ENCODE peak calls at places on chromosomes 13 and 19, in ten cellular contexts. E, L, I, O, M, Q, Z, U, N and H are unnamed samples.

GRCh38 chr19:17379221-17379631 is 2.1 kb upstream of the PLVAP start:
- DNase-seq in M (no peak), Q (peak; percentile 74), Z (no peak), O (no peak), U (no peak), N (no peak), I (no peak), E (no peak), L (no peak), H (no peak)

GRCh38 chr19:1116726-1117581 is 13.2 kb downstream of the GPX4 start:
- DNase-seq in U (no peak), E (no peak), Z (no peak), L (no peak), Q (peak; percentile 57), M (no peak), O (no peak), I (no peak), N (peak; percentile 54), H (no peak)

GRCh38 chr19:49361438-49362047 is 673 bp downstream of the TEAD2 start:
- DNase-seq in U (peak; percentile 48), O (peak; percentile 80), I (peak; percentile 63), N (peak; percentile 80), Z (peak; percentile 85), Q (peak; percentile 88), M (peak; percentile 94), L (no peak), E (no peak), H (no peak)

GRCh38 chr13:110254751-110255553 is 52.0 kb downstream of the COL4A1 start:
- DNase-seq in I (no peak), Z (no peak), N (no peak), Q (no peak), E (no peak), L (no peak), U (no peak), O (no peak), M (no peak), H (no peak)

GRCh38 chr13:48492123-48493075 is 40.5 kb downstream of the RCBTB2 start:
- DNase-seq in Q (no peak), L (no peak), E (no peak), Z (peak; percentile 82), O (peak; percentile 52), M (peak; percentile 75), I (peak; percentile 69), N (peak; percentile 83), U (peak; percentile 11), H (peak; percentile 99)

GRCh38 chr13:37175996-37176395 is 70.5 kb upstream of the CSNK1A1L start:
- DNase-seq in O (no peak), U (peak; percentile 46), Q (no peak), Z (no peak), M (no peak), N (no peak), I (no peak), L (no peak), E (no peak), H (no peak)

GRCh38 chr19:35557539-35558399 is 5.7 kb downstream of the ATP4A start:
- DNase-seq in Q (peak; percentile 95), U (peak; percentile 51), L (peak; percentile 86), Z (peak; percentile 51), I (no peak), N (peak; percentile 67), E (peak; percentile 77), M (peak; percentile 65), O (peak; percentile 73), H (no peak)

GRCh38 chr19:32339988-32340874 is 5.2 kb upstream of the ZNF507 start:
- DNase-seq in N (peak; percentile 84), M (peak; percentile 46), Z (peak; percentile 68), E (no peak), Q (peak; percentile 71), I (no peak), L (no peak), U (peak; percentile 60), O (peak; percentile 82), H (no peak)

GRCh38 chr13:72983085-72983768 is 75.6 kb upstream of the KLF5 start:
- DNase-seq in N (no peak), U (peak; percentile 25), Q (no peak), L (no peak), M (no peak), I (no peak), Z (no peak), O (peak; percentile 34), E (no peak), H (no peak)

GRCh38 chr13:81223784-81224501 is 883.0 kb upstream of the SPRY2 start:
- DNase-seq in Q (no peak), L (no peak), O (no peak), I (no peak), E (no peak), U (no peak), N (no peak), Z (no peak), M (no peak), H (no peak)

GRCh38 chr13:41550239-41550638 is 92.9 kb downstream of the RGCC start:
- DNase-seq in Q (no peak), O (no peak), U (no peak), I (no peak), Z (no peak), N (no peak), L (no peak), M (no peak), E (no peak), H (no peak)

GRCh38 chr13:37109080-37109678 is 3.7 kb upstream of the CSNK1A1L start:
- DNase-seq in O (no peak), M (no peak), I (peak; percentile 30), E (no peak), L (no peak), N (no peak), Z (no peak), Q (peak; percentile 58), U (peak; percentile 68), H (peak; percentile 8)

GRCh38 chr13:92838786-92839185 is 387.8 kb upstream of the GPC6 start:
- DNase-seq in I (no peak), M (no peak), L (no peak), E (no peak), Q (no peak), U (peak; percentile 91), O (no peak), N (no peak), Z (no peak), H (no peak)

GRCh38 chr13:92843549-92843948 is 383.1 kb upstream of the GPC6 start:
- DNase-seq in M (no peak), I (peak; percentile 15), Q (no peak), L (no peak), O (no peak), Z (no peak), E (no peak), N (no peak), U (no peak), H (peak; percentile 15)

DNA sequence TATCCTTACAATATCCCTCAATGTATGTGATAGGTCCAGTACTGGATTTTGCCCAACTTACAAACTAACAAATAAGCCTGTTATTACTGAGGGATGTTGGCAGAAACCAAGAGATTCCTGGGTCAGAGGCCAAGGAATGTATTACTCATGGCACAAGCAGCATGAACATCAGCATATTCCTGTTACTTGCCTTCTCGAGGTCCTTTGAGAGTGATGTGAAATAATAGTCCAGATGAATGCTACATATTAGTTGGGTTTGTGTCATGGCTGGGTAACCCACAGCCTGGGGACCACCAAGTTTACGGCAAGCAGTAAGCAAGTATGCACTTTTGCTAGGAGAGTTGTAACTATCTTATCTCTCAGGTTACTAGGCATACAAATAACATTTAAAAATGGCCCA is 384.5 kb upstream of the GPC6 start:
- DNase-seq in Q (no peak), I (peak; percentile 46), Z (no peak), L (no peak), M (no peak), U (peak; percentile 89), O (no peak), E (no peak), N (no peak), H (no peak)
- H3K4me3 ChIP-seq in Q (no peak overlapping the region), I (no peak overlapping the region), Z (no peak overlapping the region), L (no peak overlapping the region), M (no peak overlapping the region), U (no peak overlapping the region), O (no peak overlapping the region), E (no peak overlapping the region), N (no peak overlapping the region), H (no peak overlapping the region)

DNA sequence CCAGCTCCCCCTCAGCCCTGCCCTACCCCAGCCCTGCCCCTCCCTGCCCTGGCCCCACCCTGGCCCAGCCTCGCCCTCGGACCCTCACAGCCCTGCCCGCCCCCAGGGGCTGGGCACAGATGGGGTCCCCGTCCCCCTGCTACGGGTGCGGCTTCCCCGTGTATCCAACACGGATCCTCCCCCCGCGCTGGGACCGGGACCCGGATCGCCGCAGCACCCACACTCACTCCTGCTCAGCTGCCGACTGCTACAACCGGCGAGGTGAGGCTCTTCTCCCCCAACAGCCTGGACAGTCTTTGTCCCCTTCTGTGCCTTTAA is 5.2 kb downstream of the SHFL start:
- DNase-seq in L (no peak), Q (no peak), N (no peak), E (no peak), Z (no peak), I (no peak), U (no peak), O (no peak), M (no peak), H (no peak)
- H3K4me3 ChIP-seq in L (no peak overlapping the region), Q (no peak overlapping the region), N (peak overlapping the region; percentile 31), E (no peak overlapping the region), Z (no peak overlapping the region), I (no peak overlapping the region), U (no peak overlapping the region), O (no peak overlapping the region), M (no peak overlapping the region), H (no peak overlapping the region)

DNA sequence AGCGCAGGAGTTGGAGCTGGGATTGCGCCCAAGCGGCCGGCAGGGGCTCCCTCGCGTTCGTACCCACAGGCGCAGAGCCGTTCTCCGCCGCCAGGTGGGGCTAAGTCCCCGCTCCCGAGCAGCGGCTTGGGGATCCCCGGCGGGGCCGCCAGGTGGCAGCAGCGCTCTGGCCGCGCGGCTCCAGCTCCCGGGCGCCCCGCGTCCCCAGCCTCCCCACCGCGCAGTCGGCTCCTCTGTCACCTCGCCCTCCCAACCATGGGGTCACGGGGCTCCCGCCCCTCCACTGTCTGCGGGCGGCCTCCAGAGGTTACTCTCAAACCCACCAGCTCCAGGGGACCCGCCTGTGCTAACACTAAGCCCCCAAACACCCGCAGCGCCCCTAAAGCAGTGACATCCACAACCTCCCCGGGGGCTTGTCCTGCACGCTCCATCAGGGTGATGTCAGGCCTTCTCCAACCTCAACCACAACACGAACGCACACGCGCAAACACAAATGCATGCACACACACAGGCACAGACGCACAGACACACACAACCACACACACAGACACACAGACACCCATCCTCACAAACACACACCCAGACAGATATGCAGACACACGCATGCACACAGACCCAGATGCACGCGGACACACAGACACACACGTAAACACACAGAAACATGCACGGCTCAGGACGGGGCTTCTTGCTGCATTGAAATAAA is 18.4 kb upstream of the KCTD15 start:
- DNase-seq in Z (peak; percentile 83), N (peak; percentile 89), E (no peak), Q (peak; percentile 84), M (peak; percentile 92), U (peak; percentile 37), I (no peak), O (peak; percentile 88), L (no peak), H (peak; percentile 60)
- H3K4me3 ChIP-seq in Z (peak overlapping the region; percentile 52), N (no peak overlapping the region), E (no peak overlapping the region), Q (peak overlapping the region; percentile 46), M (no peak overlapping the region), U (no peak overlapping the region), I (no peak overlapping the region), O (no peak overlapping the region), L (no peak overlapping the region), H (peak overlapping the region; percentile 16)

DNA sequence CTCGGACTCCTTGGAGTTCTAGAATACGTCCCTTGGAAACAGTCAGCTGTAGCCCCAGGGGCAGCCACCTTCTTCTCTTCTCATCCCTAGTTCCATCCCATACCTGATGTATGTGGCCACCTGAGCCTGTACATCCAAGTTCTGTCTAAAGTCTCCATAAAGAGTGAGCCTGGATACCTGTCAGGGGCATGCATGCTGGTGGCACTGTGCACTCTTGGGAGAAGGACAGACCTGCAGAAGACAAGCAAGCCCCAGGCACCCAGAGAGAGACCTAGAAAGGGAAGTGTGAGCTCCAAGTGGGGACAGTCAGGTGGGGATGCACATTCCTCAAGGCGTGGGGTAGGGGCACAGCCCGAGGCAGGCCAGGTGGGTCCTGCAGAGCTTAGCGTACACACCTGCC is 21.4 kb downstream of the SIAH3 start:
- DNase-seq in Z (no peak), Q (no peak), E (no peak), L (no peak), N (no peak), U (no peak), O (no peak), M (no peak), I (no peak), H (no peak)
- H3K4me3 ChIP-seq in Z (no peak overlapping the region), Q (no peak overlapping the region), E (no peak overlapping the region), L (no peak overlapping the region), N (no peak overlapping the region), U (no peak overlapping the region), O (no peak overlapping the region), M (no peak overlapping the region), I (no peak overlapping the region), H (no peak overlapping the region)